ENCODE peak calls at places on chromosomes 4 and X, in five cellular contexts. P, M, U, O and B are unnamed samples. For H3K4me1, the result is how much of the 10 kb centered on the place peaks cover.

GRCh38 chr4:6119507-6120020 is 80.8 kb downstream of the JAKMIP1 start:
- DNase-seq in P (no peak), M (no peak), U (no peak), O (no peak), B (no peak)

GRCh38 chr4:54082168-54082567 is 17.8 kb upstream of the CHIC2 start:
- DNase-seq in P (no peak), M (no peak), U (no peak), O (peak), B (peak)

GRCh38 chr4:41391271-41391670 is 134.5 kb downstream of the UCHL1 start:
- DNase-seq in P (no peak), M (no peak), U (no peak), O (no peak), B (no peak)

GRCh38 chr4:159607824-159608223 is 504.9 kb downstream of the RAPGEF2 start:
- DNase-seq in P (no peak), M (no peak), U (no peak), O (no peak), B (no peak)

GRCh38 chr4:158807696-158808095 is 38.9 kb downstream of the FNIP2 start:
- DNase-seq in P (no peak), M (no peak), U (no peak), O (no peak), B (no peak)

GRCh38 chr4:114384629-114385028 is 214.0 kb upstream of the UGT8 start:
- DNase-seq in P (no peak), M (no peak), U (no peak), O (peak), B (peak)

GRCh38 chrX:133461226-133461625 is 45.9 kb upstream of the GPC4 start:
- DNase-seq in P (no peak), M (no peak), U (no peak), O (no peak), B (peak)

GRCh38 chr4:163263601-163264000 is 68.8 kb downstream of the NPY1R start:
- DNase-seq in P (no peak), M (no peak), U (no peak), O (no peak), B (no peak)

GRCh38 chrX:63350551-63350950 is 581 bp downstream of the SPIN4 start:
- DNase-seq in P (no peak), M (no peak), U (no peak), O (peak), B (peak)

GRCh38 chrX:10634681-10635161 is 14.3 kb upstream of the MID1 start:
- DNase-seq in P (no peak), M (no peak), U (no peak), O (peak), B (peak)

GRCh38 chr4:166172619-166173018 is 299.6 kb downstream of the TLL1 start:
- DNase-seq in P (no peak), M (no peak), U (no peak), O (no peak), B (no peak)

GRCh38 chrX:15943393-15943792 is 88.8 kb upstream of the AP1S2 start:
- DNase-seq in P (no peak), M (no peak), U (no peak), O (no peak), B (no peak)

GRCh38 chrX:118207831-118208453 is 91.3 kb upstream of the KLHL13 start:
- DNase-seq in P (no peak), M (no peak), U (no peak), O (no peak), B (no peak)

GRCh38 chr4:139557506-139558110 is 1.6 kb upstream of the SETD7 start:
- DNase-seq in P (no peak), M (peak), U (no peak), O (no peak), B (no peak)

GRCh38 chr4:119130365-119131065 is 5.1 kb upstream of the MYOZ2 start:
- DNase-seq in P (no peak), M (no peak), U (no peak), O (no peak), B (no peak)

GRCh38 chr4:189081831-189082230 is 858.8 kb upstream of the FRG1 start:
- DNase-seq in P (no peak), M (no peak), U (no peak), O (no peak), B (no peak)

GRCh38 chrX:131746491-131746968 is 202.7 kb downstream of the OR13H1 start:
- DNase-seq in P (peak), M (peak), U (no peak), O (peak), B (no peak)

GRCh38 chr4:151035321-151035720 is 20.2 kb upstream of the LRBA start:
- DNase-seq in P (no peak), M (no peak), U (no peak), O (no peak), B (no peak)

GRCh38 chr4:180028682-180029081 is 2214.5 kb upstream of the TENM3 start:
- DNase-seq in P (no peak), M (no peak), U (peak), O (peak), B (no peak)

DNA sequence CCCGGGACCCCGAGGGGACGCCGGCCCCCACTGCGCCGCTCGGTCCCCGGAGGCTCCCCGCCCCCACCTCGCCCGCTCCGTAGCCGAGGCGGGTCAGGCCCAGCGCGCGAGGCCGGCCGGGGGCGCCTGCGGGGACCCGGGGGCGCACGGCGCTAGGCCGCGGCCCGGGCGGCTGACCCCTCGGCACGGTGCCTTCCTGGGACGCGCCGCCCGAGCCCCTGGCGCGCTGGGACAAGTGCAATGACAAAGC is 1.2 kb downstream of the IRF2 start:
- DNase-seq in P (no peak), M (no peak), U (no peak), O (no peak), B (no peak)
- H3K4me3 ChIP-seq in P (peak), M (peak), U (peak), O (peak), B (peak)

DNA sequence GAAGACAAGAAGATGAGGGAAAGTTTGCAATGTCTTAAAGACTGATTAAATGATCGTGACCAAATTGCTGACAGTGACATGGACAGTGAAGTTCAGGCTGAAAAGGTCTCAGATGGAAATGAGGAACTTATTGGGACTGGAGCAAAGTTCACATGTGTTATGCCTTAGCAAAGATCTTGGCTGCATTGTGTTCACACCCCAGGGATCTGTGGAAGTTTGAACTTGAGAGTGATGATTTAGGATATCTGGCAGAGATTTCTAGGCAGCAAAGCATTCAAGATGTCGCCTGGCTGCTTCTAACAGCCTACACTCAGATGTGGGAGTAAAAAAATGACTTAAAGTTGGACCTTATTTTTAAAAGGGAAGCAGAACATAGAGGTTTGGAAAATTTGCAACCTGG is 21.4 kb downstream of the SCARB2 start:
- DNase-seq in P (no peak), M (no peak), U (no peak), O (no peak), B (no peak)
- H3K4me1 ChIP-seq in P (half or more), M (under half), U (half or more), O (under half), B (under half)

GRCh38 chrX:47573334-47574095 is 8.7 kb upstream of the TIMP1 start:
- DNase-seq in P (no peak), M (no peak), U (peak), O (no peak), B (peak)

GRCh38 chrX:47572773-47573333 is 9.4 kb upstream of the TIMP1 start:
- DNase-seq in P (no peak), M (no peak), U (no peak), O (no peak), B (no peak)

GRCh38 chrX:47576021-47576898 is 6.0 kb upstream of the TIMP1 start:
- DNase-seq in P (no peak), M (no peak), U (no peak), O (no peak), B (no peak)

GRCh38 chrX:47574609-47575325 is 7.5 kb upstream of the TIMP1 start:
- DNase-seq in P (no peak), M (no peak), U (no peak), O (no peak), B (no peak)

GRCh38 chrX:47574096-47574553 is 8.1 kb upstream of the TIMP1 start:
- DNase-seq in P (no peak), M (no peak), U (no peak), O (no peak), B (peak)
- H3K4me3 ChIP-seq in P (peak), M (no peak), U (peak), O (no peak), B (peak)

DNA sequence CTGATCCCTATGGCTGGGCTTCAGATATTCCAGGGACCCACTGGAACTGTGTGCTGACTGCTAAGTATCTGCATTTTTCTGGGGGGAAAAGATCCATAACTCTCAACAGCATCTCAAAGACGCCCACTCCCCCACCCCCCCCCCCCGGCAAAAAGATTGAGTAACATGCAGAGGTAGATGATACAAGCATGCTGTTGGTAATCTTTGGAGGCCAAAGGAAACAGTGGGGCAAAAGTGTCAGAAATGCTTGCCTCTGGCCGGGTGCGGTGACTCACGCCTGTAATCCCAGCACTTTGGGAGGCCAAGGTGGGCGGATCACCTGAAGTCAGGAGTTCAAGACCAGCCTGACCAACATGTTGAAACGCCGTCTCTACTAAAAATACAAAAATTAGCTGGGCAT is 12.2 kb downstream of the XPNPEP2 start:
- DNase-seq in P (no peak), M (no peak), U (no peak), O (no peak), B (no peak)
- H3K4me1 ChIP-seq in P (under half), M (under half), U (under half), O (under half), B (under half)

GRCh38 chr4:155207534-155208257 is 740 bp upstream of the NPY2R start:
- DNase-seq in P (no peak), M (no peak), U (no peak), O (peak), B (peak)
- H3K4me3 ChIP-seq in P (peak), M (no peak), U (peak), O (peak), B (peak)

GRCh38 chr4:67779631-67780030 is 25.4 kb upstream of the GNRHR start:
- DNase-seq in P (no peak), M (no peak), U (no peak), O (no peak), B (no peak)

DNA sequence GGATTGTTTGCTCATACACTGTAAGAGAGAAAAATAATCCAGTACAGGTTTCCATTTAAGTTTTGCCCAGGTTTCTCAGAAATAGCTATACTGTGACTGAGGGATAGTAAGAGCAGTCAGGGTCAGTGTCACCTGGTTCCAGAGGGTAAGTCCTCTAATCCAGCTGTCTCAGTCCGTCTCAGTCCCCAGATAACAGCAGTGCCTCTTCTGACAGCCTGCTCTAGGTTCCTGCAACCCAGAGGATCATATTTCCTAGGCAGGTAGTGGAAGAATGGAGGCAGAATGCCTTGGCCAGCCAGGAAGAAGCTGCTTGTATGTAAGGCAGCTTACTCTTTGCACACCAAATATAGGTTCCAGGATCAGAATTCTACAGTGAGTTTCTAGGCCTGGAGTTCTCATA is 22.6 kb upstream of the GNRHR start:
- DNase-seq in P (no peak), M (no peak), U (no peak), O (no peak), B (no peak)
- H3K4me1 ChIP-seq in P (under half), M (under half), U (under half), O (under half), B (under half)

DNA sequence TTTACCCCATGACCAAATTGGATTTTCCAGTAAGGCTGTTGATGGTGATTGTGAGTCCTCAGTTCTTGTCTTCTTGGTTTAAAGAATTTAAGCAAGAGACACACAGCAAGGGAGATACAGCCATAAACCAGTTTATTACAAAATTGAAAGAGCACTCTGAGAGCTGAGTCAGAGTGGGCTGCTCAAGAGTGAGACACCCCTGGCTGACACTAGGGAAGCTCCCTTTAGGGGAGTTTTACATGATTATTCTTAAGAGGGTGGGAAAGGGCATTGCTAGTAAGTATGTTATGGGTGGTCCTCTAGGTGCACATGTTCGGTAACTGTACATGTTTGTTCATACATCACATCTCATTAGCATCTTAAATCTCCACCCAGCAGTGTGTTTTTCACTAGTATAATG is 18.8 kb upstream of the ZNF81 start:
- DNase-seq in P (no peak), M (no peak), U (no peak), O (no peak), B (no peak)
- H3K4me3 ChIP-seq in P (no peak), M (no peak), U (no peak), O (no peak), B (no peak)

GRCh38 chr4:55087016-55087929 is 38.1 kb downstream of the KDR start:
- DNase-seq in P (no peak), M (no peak), U (no peak), O (no peak), B (no peak)
- H3K4me1 ChIP-seq in P (under half), M (under half), U (half or more), O (under half), B (under half)

DNA sequence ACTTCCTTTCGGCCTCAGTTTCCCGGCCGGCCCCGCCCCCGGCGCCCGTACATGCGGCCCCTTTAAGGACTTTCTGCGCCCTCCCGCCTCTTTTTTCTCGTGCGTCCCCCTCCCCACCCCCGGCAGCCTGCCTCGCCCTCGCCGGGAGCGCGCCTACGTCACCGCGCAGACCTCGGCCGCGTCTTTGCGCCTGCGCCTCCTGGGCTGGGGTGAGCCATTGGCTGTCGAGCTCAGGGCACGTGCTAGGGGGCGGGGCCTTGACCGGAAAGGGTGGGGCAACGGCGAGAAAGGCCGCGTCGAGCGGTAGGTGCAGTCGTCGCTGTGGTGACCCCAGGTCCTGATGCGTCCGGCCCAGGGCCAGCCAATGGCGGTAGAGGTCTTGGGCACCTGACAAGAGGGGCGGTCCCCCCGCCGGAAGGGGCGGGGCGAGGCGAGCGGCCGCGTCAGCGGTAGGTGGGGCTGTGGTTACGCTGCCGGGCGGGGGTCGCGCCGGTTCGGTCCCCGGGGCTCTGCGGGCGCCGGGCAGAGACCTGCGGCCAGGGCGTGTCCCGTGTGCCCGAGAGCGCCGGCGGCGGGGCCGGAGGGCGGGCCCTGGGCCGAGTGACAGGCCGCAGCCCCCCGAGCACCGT is at the start of gene UVSSA:
- DNase-seq in P (peak), M (peak), U (peak), O (peak), B (peak)
- H3K4me3 ChIP-seq in P (peak), M (peak), U (peak), O (peak), B (peak)